ENCODE peak calls at places on chromosomes 3 and 15, in five cellular contexts. One of them, this sample, is unnamed.

GRCh38 chr3:4834403-4834866 is 144.8 kb upstream of the BHLHE40 start:
- DNase-seq in NCI-H1105 treated with DMSO at 0.1 percent for 48 hours: no peak
- DNase-seq in central memory CD4-positive, alpha-beta T cell: peak
- DNase-seq in ELR: no peak
- DNase-seq in non-pigmented ciliary epithelial cell: no peak
- DNase-seq in this sample: peak

GRCh38 chr15:85639752-85640381 is 154.9 kb downstream of the KLHL25 start:
- DNase-seq in NCI-H1105 treated with DMSO at 0.1 percent for 48 hours: no peak
- DNase-seq in non-pigmented ciliary epithelial cell: no peak
- DNase-seq in ELR: peak
- DNase-seq in central memory CD4-positive, alpha-beta T cell: no peak
- DNase-seq in this sample: no peak

GRCh38 chr3:169430687-169431404 is 232.7 kb downstream of the MECOM start:
- DNase-seq in central memory CD4-positive, alpha-beta T cell: no peak
- DNase-seq in ELR: peak
- DNase-seq in NCI-H1105 treated with DMSO at 0.1 percent for 48 hours: no peak
- DNase-seq in non-pigmented ciliary epithelial cell: peak
- DNase-seq in this sample: peak

GRCh38 chr3:17141699-17142098 is 256.9 kb downstream of the PLCL2 start:
- DNase-seq in ELR: no peak
- DNase-seq in non-pigmented ciliary epithelial cell: no peak
- DNase-seq in central memory CD4-positive, alpha-beta T cell: no peak
- DNase-seq in NCI-H1105 treated with DMSO at 0.1 percent for 48 hours: no peak
- DNase-seq in this sample: no peak

GRCh38 chr3:64267774-64268604 is 42.7 kb upstream of the PRICKLE2 start:
- DNase-seq in non-pigmented ciliary epithelial cell: no peak
- DNase-seq in central memory CD4-positive, alpha-beta T cell: no peak
- DNase-seq in NCI-H1105 treated with DMSO at 0.1 percent for 48 hours: no peak
- DNase-seq in ELR: peak
- DNase-seq in this sample: no peak

GRCh38 chr3:76965122-76965725 is 74.7 kb upstream of the ROBO2 start:
- DNase-seq in central memory CD4-positive, alpha-beta T cell: no peak
- DNase-seq in NCI-H1105 treated with DMSO at 0.1 percent for 48 hours: no peak
- DNase-seq in ELR: no peak
- DNase-seq in non-pigmented ciliary epithelial cell: no peak
- DNase-seq in this sample: no peak

GRCh38 chr3:7241584-7242302 is 380.8 kb downstream of the GRM7 start:
- DNase-seq in central memory CD4-positive, alpha-beta T cell: no peak
- DNase-seq in ELR: no peak
- DNase-seq in non-pigmented ciliary epithelial cell: no peak
- DNase-seq in NCI-H1105 treated with DMSO at 0.1 percent for 48 hours: no peak
- DNase-seq in this sample: no peak

GRCh38 chr3:97713634-97714033 is 50.9 kb upstream of the ARL6 start:
- DNase-seq in non-pigmented ciliary epithelial cell: no peak
- DNase-seq in NCI-H1105 treated with DMSO at 0.1 percent for 48 hours: no peak
- DNase-seq in ELR: no peak
- DNase-seq in central memory CD4-positive, alpha-beta T cell: no peak
- DNase-seq in this sample: no peak

GRCh38 chr3:49414753-49415152 is 2.5 kb downstream of the TCTA start:
- DNase-seq in non-pigmented ciliary epithelial cell: no peak
- DNase-seq in central memory CD4-positive, alpha-beta T cell: no peak
- DNase-seq in NCI-H1105 treated with DMSO at 0.1 percent for 48 hours: no peak
- DNase-seq in ELR: no peak
- DNase-seq in this sample: no peak

GRCh38 chr3:8482960-8483665 is 18.5 kb upstream of the LMCD1 start:
- DNase-seq in central memory CD4-positive, alpha-beta T cell: no peak
- DNase-seq in non-pigmented ciliary epithelial cell: peak
- DNase-seq in ELR: peak
- DNase-seq in NCI-H1105 treated with DMSO at 0.1 percent for 48 hours: no peak
- DNase-seq in this sample: no peak

GRCh38 chr15:33094336-33094735 is 100.2 kb downstream of the FMN1 start:
- DNase-seq in NCI-H1105 treated with DMSO at 0.1 percent for 48 hours: no peak
- DNase-seq in ELR: no peak
- DNase-seq in non-pigmented ciliary epithelial cell: no peak
- DNase-seq in central memory CD4-positive, alpha-beta T cell: no peak
- DNase-seq in this sample: no peak

GRCh38 chr3:99286266-99286845 is 352.0 kb upstream of the COL8A1 start:
- DNase-seq in central memory CD4-positive, alpha-beta T cell: no peak
- DNase-seq in NCI-H1105 treated with DMSO at 0.1 percent for 48 hours: peak
- DNase-seq in ELR: peak
- DNase-seq in non-pigmented ciliary epithelial cell: no peak
- DNase-seq in this sample: no peak

This sample was measured in Jurkat, Clone E6-1.